ENCODE peak calls at places on chromosome 12, in four cellular contexts. F is NCI-H526, R is left kidney, N is SW 1271. M is an unnamed sample.

GRCh38 chr12:88562846-88563582 is 17.3 kb downstream of the KITLG start:
- DNase-seq in F (no peak), R (no peak), N (no peak), M (no peak)

GRCh38 chr12:2580821-2581220 is 213.9 kb upstream of the FKBP4 start:
- DNase-seq in F (no peak), R (peak), N (no peak), M (no peak)

GRCh38 chr12:89525002-89525823 is 617 bp upstream of the GALNT4 start:
- DNase-seq in F (peak), R (peak), N (no peak), M (peak)

GRCh38 chr12:11969437-11970154 is 101.1 kb upstream of the BCL2L14 start:
- DNase-seq in F (peak), R (peak), N (no peak), M (no peak)

GRCh38 chr12:1204581-1205121 is 213.6 kb downstream of the ERC1 start:
- DNase-seq in F (no peak), R (peak), N (no peak), M (no peak)

GRCh38 chr12:54004841-54005530 is 3.8 kb upstream of the HOXC8 start:
- DNase-seq in F (no peak), R (peak), N (no peak), M (no peak)

GRCh38 chr12:20339060-20339459 is 29.3 kb upstream of the PDE3A start:
- DNase-seq in F (no peak), R (no peak), N (no peak), M (no peak)

GRCh38 chr12:88509347-88509746 is 70.9 kb downstream of the KITLG start:
- DNase-seq in F (no peak), R (no peak), N (no peak), M (no peak)

GRCh38 chr12:19530631-19531020 is 91.3 kb downstream of the AEBP2 start:
- DNase-seq in F (no peak), R (no peak), N (peak), M (no peak)

GRCh38 chr12:124562796-124563181 is 4.6 kb downstream of the NCOR2 start:
- DNase-seq in F (no peak), R (no peak), N (no peak), M (no peak)

GRCh38 chr12:65779091-65779642 is 45.1 kb upstream of the HMGA2 start:
- DNase-seq in F (no peak), R (peak), N (no peak), M (no peak)

GRCh38 chr12:71969330-71969729 is 30.7 kb downstream of the TPH2 start:
- DNase-seq in F (no peak), R (no peak), N (no peak), M (no peak)

GRCh38 chr12:56130876-56131275 is 2.8 kb downstream of the ESYT1 start:
- DNase-seq in F (no peak), R (no peak), N (no peak), M (no peak)

GRCh38 chr12:38880288-38880687 is 25.1 kb downstream of the CPNE8 start:
- DNase-seq in F (no peak), R (peak), N (no peak), M (no peak)

GRCh38 chr12:38384816-38385491 is 68.4 kb downstream of the ALG10B start:
- DNase-seq in F (no peak), R (no peak), N (no peak), M (no peak)

GRCh38 chr12:38156497-38157245 is 159.9 kb upstream of the ALG10B start:
- DNase-seq in F (no peak), R (no peak), N (no peak), M (no peak)

GRCh38 chr12:51951843-51952722 is 584 bp downstream of the ACVR1B start:
- DNase-seq in F (no peak), R (peak), N (no peak), M (no peak)

GRCh38 chr12:132474237-132474741 is 15.7 kb upstream of the FBRSL1 start:
- DNase-seq in F (no peak), R (no peak), N (no peak), M (peak)

GRCh38 chr12:94762943-94763342 is 112.6 kb upstream of the TMCC3 start:
- DNase-seq in F (no peak), R (no peak), N (no peak), M (no peak)

GRCh38 chr12:100427078-100427477 is 46.6 kb upstream of the NR1H4 start:
- DNase-seq in F (no peak), R (no peak), N (no peak), M (no peak)

GRCh38 chr12:68074294-68075027 is 85.1 kb downstream of the IFNG start:
- DNase-seq in F (no peak), R (no peak), N (no peak), M (no peak)

GRCh38 chr12:3161861-3162260 is 84.7 kb downstream of the TSPAN9 start:
- DNase-seq in F (peak), R (no peak), N (no peak), M (no peak)

GRCh38 chr12:52496054-52496453 is 3.0 kb upstream of the KRT6A start:
- DNase-seq in F (no peak), R (peak), N (no peak), M (no peak)

GRCh38 chr12:22491034-22491433 is 53.3 kb downstream of the C2CD5 start:
- DNase-seq in F (no peak), R (no peak), N (no peak), M (no peak)

GRCh38 chr12:118549506-118550109 is 173.3 kb downstream of the SUDS3 start:
- DNase-seq in F (no peak), R (peak), N (no peak), M (no peak)

GRCh38 chr12:78490841-78491240 is 373.7 kb upstream of the SYT1 start:
- DNase-seq in F (no peak), R (no peak), N (no peak), M (no peak)

GRCh38 chr12:33323823-33324222 is 115.8 kb downstream of the SYT10 start:
- DNase-seq in F (no peak), R (no peak), N (no peak), M (no peak)

GRCh38 chr12:20196767-20197166 is 171.6 kb upstream of the PDE3A start:
- DNase-seq in F (no peak), R (no peak), N (no peak), M (no peak)

GRCh38 chr12:49439042-49439441 is 71.8 kb downstream of the SPATS2 start:
- DNase-seq in F (no peak), R (no peak), N (no peak), M (no peak)

GRCh38 chr12:126873701-126874100 is 1393.3 kb upstream of the TMEM132C start:
- DNase-seq in F (no peak), R (no peak), N (no peak), M (no peak)

GRCh38 chr12:107372229-107372658 is 278.9 kb upstream of the CRY1 start:
- DNase-seq in F (no peak), R (no peak), N (no peak), M (peak)

GRCh38 chr12:14767617-14768016 is 35.7 kb downstream of the WBP11 start:
- DNase-seq in F (no peak), R (no peak), N (no peak), M (no peak)

GRCh38 chr12:51874013-51874412 is 13.9 kb upstream of the ANKRD33 start:
- DNase-seq in F (no peak), R (no peak), N (no peak), M (no peak)

M was measured in effector memory CD4-positive, alpha-beta T cell.